ENCODE peak calls at places on chromosomes 3 and 15, in seven cellular contexts. P is CD8-positive, alpha-beta T cell; S is cardiac muscle cell; K is tibial nerve; L is CD8-positive, alpha-beta memory T cell; Y is endothelial cell of umbilical vein; B is sigmoid colon. W is an unnamed sample.

GRCh38 chr3:62587579-62588031 is 214.3 kb upstream of the FEZF2 start:
- DNase-seq in P (no peak), S (peak), K (no peak), L (no peak), Y (peak), B (no peak), W (no peak)

GRCh38 chr15:64182859-64183258 is 20.0 kb upstream of the PPIB start:
- DNase-seq in P (no peak), S (no peak), K (no peak), L (no peak), Y (peak), B (no peak), W (no peak)

GRCh38 chr3:139655880-139656279 is 21.9 kb downstream of the NMNAT3 start:
- DNase-seq in P (no peak), S (peak), K (no peak), L (no peak), Y (no peak), B (no peak), W (no peak)

GRCh38 chr3:160040181-160040580 is 51.5 kb downstream of the IL12A start:
- DNase-seq in P (no peak), S (no peak), K (no peak), L (no peak), Y (no peak), B (no peak), W (no peak)

GRCh38 chr3:170703121-170703588 is 117.3 kb upstream of the SLC7A14 start:
- DNase-seq in P (no peak), S (peak), K (no peak), L (no peak), Y (peak), B (no peak), W (no peak)

GRCh38 chr15:60389261-60390077 is 8.3 kb downstream of the ANXA2 start:
- DNase-seq in P (peak), S (no peak), K (no peak), L (peak), Y (no peak), B (no peak), W (no peak)

GRCh38 chr3:177041021-177041729 is 156.1 kb downstream of the TBL1XR1 start:
- DNase-seq in P (no peak), S (peak), K (peak), L (no peak), Y (peak), B (peak), W (no peak)

GRCh38 chr3:59758672-59759071 is 708.8 kb upstream of the CFAP20DC start:
- DNase-seq in P (no peak), S (no peak), K (no peak), L (no peak), Y (no peak), B (no peak), W (no peak)

GRCh38 chr15:31360843-31361763 is 34.5 kb downstream of the KLF13 start:
- DNase-seq in P (peak), S (no peak), K (no peak), L (peak), Y (no peak), B (no peak), W (peak)

GRCh38 chr3:155342344-155342743 is 48.9 kb upstream of the STRIT1 start:
- DNase-seq in P (no peak), S (no peak), K (no peak), L (no peak), Y (no peak), B (no peak), W (no peak)

GRCh38 chr15:64697911-64698369 is 77.4 kb downstream of the RBPMS2 start:
- DNase-seq in P (no peak), S (no peak), K (no peak), L (no peak), Y (no peak), B (no peak), W (no peak)

GRCh38 chr3:151796105-151796705 is 17.7 kb upstream of the AADAC start:
- DNase-seq in P (no peak), S (peak), K (no peak), L (no peak), Y (no peak), B (no peak), W (no peak)

GRCh38 chr3:182711261-182711683 is 82.0 kb upstream of the ATP11B start:
- DNase-seq in P (no peak), S (no peak), K (no peak), L (no peak), Y (no peak), B (no peak), W (no peak)

GRCh38 chr15:98547255-98547654 is 101.1 kb upstream of the IGF1R start:
- DNase-seq in P (no peak), S (no peak), K (no peak), L (no peak), Y (no peak), B (no peak), W (no peak)

GRCh38 chr15:83053151-83053550 is 13.9 kb downstream of the BTBD1 start:
- DNase-seq in P (no peak), S (no peak), K (no peak), L (no peak), Y (peak), B (no peak), W (no peak)

GRCh38 chr3:63159764-63160163 is 118.3 kb upstream of the SYNPR start:
- DNase-seq in P (no peak), S (no peak), K (no peak), L (no peak), Y (no peak), B (no peak), W (no peak)

DNA sequence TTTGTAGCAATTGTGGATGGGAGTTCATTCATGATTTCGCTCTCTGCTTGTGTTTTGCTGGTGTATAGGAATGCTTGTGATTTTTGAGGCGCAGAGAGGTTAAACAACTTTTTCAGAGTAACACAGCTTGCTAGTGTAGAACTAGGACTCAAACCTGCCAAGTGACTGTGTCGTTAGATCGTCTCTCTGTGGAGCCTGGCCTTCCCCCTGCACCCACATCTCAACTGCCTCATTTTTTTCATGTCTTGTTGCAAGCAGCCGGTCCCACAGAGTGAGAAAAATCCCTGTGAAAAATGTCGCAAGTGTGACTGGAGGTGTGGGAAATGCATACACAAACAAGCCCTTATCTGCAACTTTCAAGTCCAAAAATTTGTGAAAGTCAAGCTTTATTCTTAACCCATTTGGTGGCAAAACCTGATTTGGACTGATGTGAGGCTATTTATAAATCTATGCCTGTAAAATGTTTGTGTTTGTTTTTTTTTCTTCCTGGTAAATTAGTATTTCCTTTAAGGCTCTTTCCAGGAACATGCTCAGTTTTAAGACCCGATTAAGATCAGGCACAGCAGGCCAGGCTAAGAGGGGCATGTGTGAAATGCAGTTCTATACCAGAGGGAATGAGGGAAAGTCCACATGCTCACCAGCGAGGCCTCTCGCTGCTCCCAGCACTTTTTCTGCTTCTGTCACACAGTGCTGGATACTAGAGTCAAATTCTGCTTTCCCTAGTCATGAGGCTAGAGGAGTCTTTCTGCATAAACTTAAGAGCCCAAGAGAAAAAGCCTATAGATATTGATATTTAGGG is 25.8 kb downstream of the ST6GAL1 start:
- DNase-seq in P (no peak), S (no peak), K (no peak), L (no peak), Y (no peak), B (no peak), W (no peak)
- H3K27ac ChIP-seq in P (no peak), S (peak), K (no peak), L (peak), Y (no peak), B (no peak), W (no peak)

GRCh38 chr15:80480171-80480811 is 76.1 kb downstream of the ARNT2 start:
- DNase-seq in P (no peak), S (peak), K (no peak), L (no peak), Y (no peak), B (no peak), W (no peak)

GRCh38 chr15:80476036-80476435 is 71.9 kb downstream of the ARNT2 start:
- DNase-seq in P (no peak), S (no peak), K (no peak), L (no peak), Y (no peak), B (no peak), W (no peak)

GRCh38 chr15:80478075-80478474 is 73.9 kb downstream of the ARNT2 start:
- DNase-seq in P (no peak), S (peak), K (no peak), L (no peak), Y (no peak), B (no peak), W (no peak)

GRCh38 chr15:80480909-80481308 is 76.7 kb downstream of the ARNT2 start:
- DNase-seq in P (no peak), S (peak), K (peak), L (no peak), Y (no peak), B (peak), W (no peak)

DNA sequence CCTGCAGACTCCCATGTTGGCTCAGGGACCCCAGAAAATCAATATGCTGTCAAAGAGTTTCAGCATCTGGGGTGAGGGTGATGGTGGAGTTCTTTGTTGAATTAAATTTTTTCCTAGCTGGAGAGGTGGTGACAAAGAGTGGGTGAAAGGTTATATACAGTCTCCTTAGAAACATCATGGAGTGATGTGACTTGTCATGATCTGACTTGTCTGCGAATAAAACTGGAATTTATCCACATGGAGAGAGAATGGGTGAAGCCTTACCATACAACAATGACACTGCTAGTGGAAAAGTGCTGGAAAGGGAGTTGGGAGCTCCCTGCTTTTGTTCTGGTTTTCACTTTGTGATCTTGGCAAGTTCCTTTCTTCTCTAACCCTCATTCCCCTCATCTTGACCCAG is 75.0 kb downstream of the ARNT2 start:
- DNase-seq in P (no peak), S (no peak), K (no peak), L (no peak), Y (no peak), B (no peak), W (no peak)
- H3K27ac ChIP-seq in P (no peak), S (no peak), K (no peak), L (no peak), Y (no peak), B (no peak), W (no peak)

GRCh38 chr15:95431518-95431917 is 899.0 kb upstream of the NR2F2 start:
- DNase-seq in P (no peak), S (no peak), K (no peak), L (no peak), Y (no peak), B (no peak), W (no peak)
- H3K27ac ChIP-seq in P (no peak), S (no peak), K (no peak), L (no peak), Y (no peak), B (no peak), W (no peak)

GRCh38 chr3:133747373-133747772 is 1.2 kb downstream of the TF start:
- DNase-seq in P (no peak), S (no peak), K (no peak), L (no peak), Y (no peak), B (no peak), W (no peak)
- H3K27ac ChIP-seq in P (no peak), S (no peak), K (no peak), L (no peak), Y (no peak), B (no peak), W (no peak)

GRCh38 chr3:141104151-141104741 is 53.1 kb downstream of the SPSB4 start:
- DNase-seq in P (no peak), S (no peak), K (peak), L (no peak), Y (no peak), B (no peak), W (peak)
- H3K27ac ChIP-seq in P (no peak), S (peak), K (no peak), L (no peak), Y (no peak), B (no peak), W (no peak)

GRCh38 chr3:185134532-185134931 is 18.3 kb downstream of the C3orf70 start:
- DNase-seq in P (no peak), S (no peak), K (no peak), L (no peak), Y (no peak), B (no peak), W (no peak)

DNA sequence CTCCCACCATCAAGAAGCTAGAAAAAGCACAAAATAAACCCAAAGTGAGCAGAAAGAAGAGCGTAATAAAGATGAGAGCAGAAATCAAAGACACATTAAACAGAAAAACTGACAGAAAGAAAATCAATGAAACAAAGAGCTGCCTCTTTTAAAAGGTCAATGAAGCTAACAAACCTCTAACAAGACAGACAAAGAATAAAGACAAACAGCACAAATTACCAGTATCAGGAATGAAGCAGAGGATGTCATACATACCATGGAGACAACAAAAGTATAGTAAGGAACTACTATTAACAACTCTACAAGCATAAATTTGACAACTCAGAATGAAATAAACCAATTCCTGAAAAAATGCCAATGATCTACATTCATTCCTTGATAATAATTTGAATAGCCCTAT is 15.0 kb downstream of the C3orf70 start:
- DNase-seq in P (no peak), S (no peak), K (no peak), L (no peak), Y (no peak), B (no peak), W (no peak)
- H3K27ac ChIP-seq in P (no peak), S (no peak), K (no peak), L (no peak), Y (no peak), B (no peak), W (no peak)

GRCh38 chr15:52040167-52040900 is 21.3 kb downstream of the MAPK6 start:
- DNase-seq in P (no peak), S (peak), K (no peak), L (no peak), Y (peak), B (no peak), W (no peak)

GRCh38 chr15:52037889-52038505 is 19.0 kb downstream of the MAPK6 start:
- DNase-seq in P (no peak), S (no peak), K (no peak), L (no peak), Y (no peak), B (no peak), W (no peak)

GRCh38 chr15:52042051-52042851 is 23.2 kb downstream of the MAPK6 start:
- DNase-seq in P (no peak), S (no peak), K (no peak), L (no peak), Y (no peak), B (no peak), W (no peak)
- H3K27ac ChIP-seq in P (no peak), S (no peak), K (no peak), L (no peak), Y (no peak), B (no peak), W (no peak)

DNA sequence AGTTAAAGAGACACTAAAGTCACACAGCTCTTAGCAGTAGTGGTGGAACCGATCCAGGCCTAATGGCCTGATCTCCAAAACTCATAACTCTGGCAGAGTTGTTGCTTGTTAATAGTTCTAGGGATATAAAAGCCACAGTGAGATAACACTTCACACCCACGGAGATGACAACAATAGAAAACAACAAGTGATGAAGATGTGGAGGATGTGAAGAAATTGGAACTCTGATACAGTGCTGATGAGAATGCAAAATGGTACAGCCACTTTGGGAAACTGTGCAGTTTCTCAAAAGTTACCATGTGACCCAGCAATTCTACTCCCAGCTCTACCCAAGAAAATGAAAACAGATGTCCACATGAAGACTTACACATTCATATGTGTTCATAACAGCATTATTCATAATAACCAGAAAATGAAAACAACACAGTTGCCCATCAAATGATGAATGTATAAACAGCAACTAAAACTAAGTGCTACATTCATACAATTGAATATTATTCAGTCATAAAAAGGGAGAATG is 3.9 kb downstream of the CMTM7 start:
- DNase-seq in P (no peak), S (peak), K (no peak), L (no peak), Y (no peak), B (no peak), W (no peak)
- H3K27ac ChIP-seq in P (no peak), S (no peak), K (no peak), L (no peak), Y (no peak), B (no peak), W (no peak)

GRCh38 chr3:80307844-80308243 is 540.0 kb upstream of the ROBO1 start:
- DNase-seq in P (no peak), S (no peak), K (no peak), L (no peak), Y (no peak), B (no peak), W (no peak)
- H3K27ac ChIP-seq in P (no peak), S (no peak), K (no peak), L (no peak), Y (no peak), B (no peak), W (no peak)